ENCODE peak calls at places on chromosomes 11 and 22, in ten cellular contexts. V is CD4-positive, alpha-beta T cell; L is activated CD4-positive, CD25-positive, alpha-beta regulatory T cell treated with anti-CD3 and anti-CD28 coated beads, Interleukin-2, amount 50 U/mL, for 24 hours; H is lung; J is Panc1; O is activated CD8-positive, alpha-beta memory T cell treated with anti-CD3 and anti-CD28 coated beads, Interleukin-2, amount 10 ng/mL, durations not matched to agents 7 days and 5 days; X is T-cell; E is upper lobe of left lung; Y is IMR-90; R is left lung. B is an unnamed sample.

GRCh38 chr11:74085542-74085892 is 76.6 kb upstream of the UCP3 start:
- ATAC-seq in R (peak), L (peak), O (no peak), X (no peak), J (no peak), Y (no peak), H (no peak), V (no peak), E (no peak), B (no peak)

GRCh38 chr11:124518900-124519541 is 24.4 kb downstream of the OR8B12 start:
- ATAC-seq in L (no peak), H (no peak), J (no peak), V (no peak), X (no peak), R (no peak), O (no peak), Y (no peak), E (peak), B (no peak)

GRCh38 chr22:19120829-19121630 is 1.2 kb downstream of the DGCR2 start:
- ATAC-seq in O (no peak), X (no peak), J (peak), R (peak), E (peak), H (no peak), V (no peak), L (no peak), Y (peak), B (peak)

GRCh38 chr11:63915961-63916836 is 765 bp downstream of the RCOR2 start:
- ATAC-seq in H (no peak), O (peak), L (peak), R (no peak), V (no peak), E (no peak), Y (peak), J (peak), X (peak), B (peak)

GRCh38 chr11:119373917-119374631 is 7.4 kb downstream of the USP2 start:
- ATAC-seq in L (no peak), O (peak), Y (peak), X (peak), V (peak), J (peak), R (peak), H (no peak), E (peak), B (peak)

GRCh38 chr22:44364750-44365118 is 52.0 kb upstream of the SHISAL1 start:
- ATAC-seq in X (no peak), R (no peak), O (no peak), Y (no peak), H (no peak), L (no peak), E (peak), J (no peak), V (no peak), B (no peak)

GRCh38 chr11:88087281-88087680 is 88.0 kb downstream of the RAB38 start:
- ATAC-seq in Y (no peak), V (no peak), L (no peak), J (no peak), H (no peak), X (no peak), O (no peak), E (no peak), R (no peak), B (no peak)

GRCh38 chr22:41931701-41932269 is 5.2 kb upstream of the TNFRSF13C start:
- ATAC-seq in E (no peak), V (no peak), L (no peak), H (no peak), O (no peak), Y (no peak), J (no peak), R (no peak), X (no peak), B (no peak)

GRCh38 chr11:18615628-18616392 is 16.2 kb downstream of the MISFA start:
- ATAC-seq in J (no peak), O (peak), Y (no peak), V (no peak), L (peak), X (no peak), R (no peak), H (no peak), E (no peak), B (no peak)

GRCh38 chr11:91972665-91973266 is 251.9 kb upstream of the FAT3 start:
- ATAC-seq in H (no peak), X (no peak), O (no peak), R (no peak), Y (no peak), L (no peak), V (no peak), J (no peak), E (no peak), B (no peak)

GRCh38 chr11:95750101-95750500 is 39.5 kb downstream of the FAM76B start:
- ATAC-seq in X (no peak), E (no peak), O (no peak), R (no peak), L (no peak), J (no peak), H (no peak), Y (no peak), V (no peak), B (no peak)

B was measured in SK-N-SH treated with all-trans-retinoic acid at 6 μM for 48 hours.